ENCODE peak calls at places on chromosomes 16 and 17, in ten cellular contexts. G is fibroblast of the aortic adventitia; A is stimulated activated CD4-positive, alpha-beta T cell treated with anti-CD3 and anti-CD28 coated beads, Interleukin-2, amount 100 ng/mL, for 48 hours; D is Peyer's patch; F is brain microvascular endothelial cell; K is DMS53; W is hypothalamus; T is ovary; H is fibroblast of the conjunctiva; Y is effector CD4-positive, alpha-beta T cell. I is an unnamed sample.

GRCh38 chr16:49866533-49867155 is 10.7 kb upstream of the ZNF423 start:
- DNase-seq in G (no peak), A (no peak), D (no peak), F (no peak), K (no peak), W (no peak), T (no peak), H (no peak), Y (no peak), I (no peak)

GRCh38 chr17:6257339-6257738 is 177.6 kb downstream of the AIPL1 start:
- DNase-seq in G (peak; percentile 16), A (no peak), D (no peak), F (no peak), K (no peak), W (no peak), T (no peak), H (no peak), Y (no peak), I (peak; percentile 71)

GRCh38 chr17:81391964-81392908 is 3.0 kb upstream of the BAHCC1 start:
- DNase-seq in G (peak; percentile 80), A (no peak), D (no peak), F (no peak), K (no peak), W (no peak), T (peak; percentile 82), H (peak; percentile 85), Y (no peak), I (no peak)

GRCh38 chr17:54172654-54173316 is 350.1 kb downstream of the KIF2B start:
- DNase-seq in G (peak; percentile 9), A (no peak), D (no peak), F (peak; percentile 3), K (peak; percentile 55), W (no peak), T (no peak), H (no peak), Y (no peak), I (peak; percentile 13)

GRCh38 chr17:69828087-69828486 is 246.9 kb upstream of the KCNJ16 start:
- DNase-seq in G (peak; percentile 56), A (no peak), D (no peak), F (peak; percentile 9), K (no peak), W (no peak), T (no peak), H (no peak), Y (no peak), I (peak; percentile 40)

GRCh38 chr16:89565506-89566372 is 5.3 kb downstream of the RPL13 start:
- DNase-seq in G (no peak), A (peak; percentile 69), D (peak; percentile 42), F (peak; percentile 37), K (peak; percentile 79), W (peak; percentile 37), T (peak; percentile 59), H (no peak), Y (peak; percentile 24), I (no peak)

GRCh38 chr17:58504826-58505351 is 9.5 kb downstream of the MTMR4 start:
- DNase-seq in G (no peak), A (no peak), D (peak; percentile 69), F (no peak), K (no peak), W (no peak), T (no peak), H (no peak), Y (no peak), I (no peak)

GRCh38 chr17:68910256-68910705 is 44.9 kb downstream of the ABCA8 start:
- DNase-seq in G (peak; percentile 46), A (no peak), D (no peak), F (peak; percentile 1), K (no peak), W (peak; percentile 76), T (peak; percentile 47), H (peak; percentile 22), Y (no peak), I (no peak)

GRCh38 chr16:85157813-85158701 is 45.8 kb upstream of the CIBAR2 start:
- DNase-seq in G (no peak), A (no peak), D (no peak), F (no peak), K (peak; percentile 16), W (no peak), T (no peak), H (no peak), Y (no peak), I (no peak)

GRCh38 chr17:31174215-31174614 is 79.4 kb downstream of the NF1 start:
- DNase-seq in G (no peak), A (no peak), D (no peak), F (no peak), K (no peak), W (no peak), T (no peak), H (no peak), Y (no peak), I (no peak)

GRCh38 chr17:55536205-55536604 is 25.0 kb upstream of the SMIM36 start:
- DNase-seq in G (no peak), A (no peak), D (no peak), F (no peak), K (no peak), W (no peak), T (no peak), H (no peak), Y (no peak), I (no peak)

GRCh38 chr16:47025641-47026040 is 52.2 kb upstream of the DNAJA2 start:
- DNase-seq in G (no peak), A (no peak), D (no peak), F (no peak), K (no peak), W (no peak), T (no peak), H (no peak), Y (no peak), I (no peak)

GRCh38 chr16:48936811-48937210 is 326.8 kb upstream of the N4BP1 start:
- DNase-seq in G (no peak), A (no peak), D (no peak), F (no peak), K (no peak), W (no peak), T (no peak), H (no peak), Y (no peak), I (no peak)

GRCh38 chr16:19486744-19487325 is 35.1 kb downstream of the GDE1 start:
- DNase-seq in G (no peak), A (no peak), D (no peak), F (no peak), K (peak; percentile 8), W (no peak), T (no peak), H (no peak), Y (no peak), I (no peak)

GRCh38 chr17:38584350-38584925 is 21.3 kb downstream of the SRCIN1 start:
- DNase-seq in G (peak; percentile 55), A (peak; percentile 55), D (peak; percentile 52), F (peak; percentile 15), K (peak; percentile 89), W (peak; percentile 57), T (no peak), H (peak; percentile 29), Y (peak; percentile 58), I (no peak)

GRCh38 chr17:66570353-66571195 is 264.3 kb upstream of the CACNG5 start:
- DNase-seq in G (no peak), A (no peak), D (no peak), F (no peak), K (no peak), W (no peak), T (no peak), H (no peak), Y (no peak), I (no peak)

GRCh38 chr16:48321307-48322036 is 63.7 kb downstream of the SIAH1 start:
- DNase-seq in G (peak; percentile 34), A (no peak), D (no peak), F (peak; percentile 61), K (no peak), W (no peak), T (no peak), H (no peak), Y (no peak), I (no peak)

GRCh38 chr17:1372618-1373017 is 27.4 kb downstream of the YWHAE start:
- DNase-seq in G (no peak), A (no peak), D (no peak), F (no peak), K (no peak), W (no peak), T (no peak), H (no peak), Y (no peak), I (no peak)

GRCh38 chr17:40843242-40843641 is 20.8 kb upstream of the KRT10 start:
- DNase-seq in G (no peak), A (no peak), D (no peak), F (no peak), K (no peak), W (no peak), T (no peak), H (no peak), Y (no peak), I (no peak)

GRCh38 chr17:39174907-39175694 is 9.1 kb upstream of the ARL5C start:
- DNase-seq in G (peak; percentile 63), A (peak; percentile 69), D (peak; percentile 66), F (peak; percentile 41), K (peak; percentile 76), W (peak; percentile 68), T (peak; percentile 85), H (peak; percentile 42), Y (peak; percentile 77), I (no peak)

GRCh38 chr17:61325382-61326073 is 74.1 kb upstream of the TBX2 start:
- DNase-seq in G (peak; percentile 66), A (no peak), D (no peak), F (peak; percentile 65), K (no peak), W (no peak), T (no peak), H (no peak), Y (no peak), I (no peak)

GRCh38 chr17:69448431-69449102 is 34.1 kb downstream of the MAP2K6 start:
- DNase-seq in G (no peak), A (no peak), D (no peak), F (no peak), K (no peak), W (peak; percentile 71), T (peak; percentile 50), H (no peak), Y (no peak), I (peak; percentile 47)

GRCh38 chr17:78903101-78903779 is at the start of gene CEP295NL:
- DNase-seq in G (no peak), A (no peak), D (no peak), F (no peak), K (peak; percentile 79), W (peak; percentile 33), T (no peak), H (no peak), Y (no peak), I (no peak)

GRCh38 chr17:64614266-64615011 is 47.7 kb downstream of the SMURF2 start:
- DNase-seq in G (peak; percentile 16), A (no peak), D (no peak), F (no peak), K (no peak), W (no peak), T (no peak), H (peak; percentile 12), Y (no peak), I (no peak)

GRCh38 chr17:17849147-17849820 is 12.5 kb upstream of the SREBF1 start:
- DNase-seq in G (peak; percentile 81), A (peak; percentile 77), D (peak; percentile 80), F (peak; percentile 43), K (no peak), W (peak; percentile 39), T (peak; percentile 77), H (no peak), Y (peak; percentile 66), I (no peak)

GRCh38 chr17:6099492-6099891 is 29.3 kb downstream of the WSCD1 start:
- DNase-seq in G (no peak), A (no peak), D (no peak), F (no peak), K (no peak), W (no peak), T (no peak), H (no peak), Y (no peak), I (no peak)

GRCh38 chr16:24729967-24730815 is 740 bp downstream of the TNRC6A start:
- DNase-seq in G (no peak), A (peak; percentile 33), D (peak; percentile 51), F (peak; percentile 9), K (peak; percentile 56), W (peak; percentile 10), T (peak; percentile 62), H (no peak), Y (peak; percentile 16), I (no peak)

GRCh38 chr17:78678220-78678554 is 101.0 kb upstream of the DNAH17 start:
- DNase-seq in G (no peak), A (no peak), D (no peak), F (no peak), K (no peak), W (no peak), T (no peak), H (no peak), Y (no peak), I (no peak)